ENCODE peak calls at places on chromosomes 13 and 19, in six cellular contexts. S, Z, T, F, U and A are unnamed samples. For H3K27me3, the result is how much of the 10 kb centered on the place peaks cover.

GRCh38 chr13:66774046-66774445 is 456.1 kb downstream of the PCDH9 start:
- DNase-seq in F (no peak), S (no peak), U (no peak), Z (no peak), T (no peak), A (no peak)

GRCh38 chr13:77386880-77387606 is 60.1 kb upstream of the MYCBP2 start:
- DNase-seq in U (no peak), S (no peak), F (no peak), T (no peak), Z (no peak), A (no peak)

GRCh38 chr13:49023441-49023840 is 47.7 kb downstream of the FNDC3A start:
- DNase-seq in Z (no peak), F (no peak), S (no peak), U (peak), T (no peak), A (no peak)

GRCh38 chr19:7918615-7919421 is 1.3 kb upstream of the SNAPC2 start:
- DNase-seq in F (no peak), T (no peak), U (no peak), Z (no peak), S (peak), A (peak)

GRCh38 chr19:56112313-56112709 is 8.8 kb downstream of the ZNF787 start:
- DNase-seq in Z (no peak), U (no peak), S (no peak), T (no peak), F (no peak), A (no peak)

GRCh38 chr19:1366899-1367870 is 16.5 kb upstream of the NDUFS7 start:
- DNase-seq in Z (no peak), F (no peak), T (no peak), U (no peak), S (no peak), A (no peak)

GRCh38 chr19:4653793-4654436 is 14.6 kb downstream of the TNFAIP8L1 start:
- DNase-seq in Z (no peak), F (no peak), S (no peak), T (no peak), U (no peak), A (no peak)

GRCh38 chr19:14472202-14472961 is 2.8 kb downstream of the PTGER1 start:
- DNase-seq in Z (peak), S (peak), T (no peak), F (peak), U (no peak), A (peak)

GRCh38 chr13:27559714-27560113 is 60.6 kb downstream of the LNX2 start:
- DNase-seq in F (no peak), S (no peak), T (no peak), Z (no peak), U (no peak), A (no peak)

GRCh38 chr19:49448432-49448786 is 3.2 kb downstream of the PIH1D1 start:
- DNase-seq in F (no peak), Z (no peak), T (no peak), S (no peak), U (no peak), A (no peak)
- H3K27me3 ChIP-seq in F (under half), Z (under half), T (under half), S (under half), U (under half), A (under half)

GRCh38 chr13:73058741-73059459 is at the start of gene KLF5:
- DNase-seq in U (peak), S (peak), T (peak), F (peak), Z (peak), A (peak)

GRCh38 chr13:73058432-73058740 is 419 bp upstream of the KLF5 start:
- DNase-seq in F (no peak), U (no peak), Z (no peak), T (no peak), S (no peak), A (no peak)

GRCh38 chr13:73061478-73062275 is 2.9 kb downstream of the KLF5 start:
- DNase-seq in U (no peak), S (peak), F (no peak), T (no peak), Z (no peak), A (no peak)

GRCh38 chr13:73060251-73061160 is 1.7 kb downstream of the KLF5 start:
- DNase-seq in T (peak), S (no peak), U (no peak), F (no peak), Z (no peak), A (no peak)

GRCh38 chr13:73059460-73060250 is 850 bp downstream of the KLF5 start:
- DNase-seq in T (peak), U (no peak), F (peak), Z (peak), S (peak), A (no peak)
- TF ChIP-seq CTCF in T (no peak), U (peak), F (no peak), Z (no peak), S (no peak), A (no peak)

GRCh38 chr13:43846496-43846895 is 33.0 kb downstream of the CCDC122 start:
- DNase-seq in F (no peak), T (no peak), S (no peak), U (no peak), Z (no peak), A (no peak)
- H3K4me3 ChIP-seq in F (no peak), T (no peak), S (no peak), U (no peak), Z (no peak), A (no peak)

DNA sequence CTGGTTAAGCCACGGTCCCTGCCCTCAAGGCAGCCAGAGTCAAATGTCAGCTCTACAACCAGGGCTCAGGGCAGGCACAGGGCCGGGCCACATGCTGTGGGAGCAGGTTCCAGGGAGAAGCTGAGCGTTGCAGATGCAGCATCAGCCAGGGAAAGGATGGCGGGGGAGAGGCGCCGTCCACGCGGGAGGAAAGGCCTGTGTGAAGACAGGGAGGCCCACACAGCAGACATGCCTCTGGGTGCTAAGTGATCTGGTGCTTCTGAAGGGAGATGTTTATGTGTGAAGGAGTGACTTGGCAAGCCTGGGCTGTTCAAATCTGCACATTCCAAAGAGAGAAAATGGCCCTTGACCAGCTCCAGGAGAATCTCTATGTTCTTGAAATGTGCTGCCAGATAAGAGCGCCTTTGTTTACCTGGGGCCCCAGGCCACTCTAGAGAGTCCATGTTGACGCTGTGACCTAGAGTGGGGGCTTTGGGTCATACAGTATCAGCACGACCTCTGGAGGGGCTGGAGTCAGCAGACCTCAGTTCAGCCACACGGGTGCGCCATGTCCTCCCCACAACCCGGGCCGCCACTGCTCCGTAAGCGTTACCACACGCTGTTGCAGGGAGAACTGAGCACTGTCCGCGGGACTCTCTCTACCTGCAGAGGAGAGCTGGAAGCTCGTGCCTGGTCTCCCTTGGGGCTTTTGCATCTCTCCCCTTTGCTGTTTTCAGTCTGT is 15.9 kb upstream of the ATF5 start:
- DNase-seq in Z (no peak), T (no peak), S (no peak), F (no peak), U (no peak), A (peak)
- H3K27me3 ChIP-seq in Z (under half), T (under half), S (under half), F (under half), U (under half), A (under half)

GRCh38 chr13:25571237-25571636 is 199.5 kb downstream of the ATP8A2 start:
- DNase-seq in S (no peak), F (no peak), U (no peak), Z (no peak), T (no peak), A (no peak)
- TF ChIP-seq CTCF in S (no peak), F (no peak), U (no peak), Z (no peak), T (no peak), A (no peak)